ENCODE peak calls at places on chromosomes 4 and X, in five cellular contexts. One of them, this sample, is unnamed.
A peak's percentile ranks its signal among the peaks of the same experiment; 100 is the strongest.

GRCh38 chr4:31458813-31459212 is 738.6 kb downstream of the PCDH7 start:
- DNase-seq in AG04450: no peak
- DNase-seq in spleen: no peak
- DNase-seq in cardiac fibroblast: peak; percentile 64
- DNase-seq in progenitor cell of endocrine pancreas: no peak
- DNase-seq in this sample: no peak

GRCh38 chrX:139932077-139932900 is 564 bp downstream of the ATP11C start:
- DNase-seq in spleen: peak; percentile 92
- DNase-seq in cardiac fibroblast: peak; percentile 29
- DNase-seq in AG04450: no peak
- DNase-seq in progenitor cell of endocrine pancreas: peak; percentile 61
- DNase-seq in this sample: peak; percentile 32

GRCh38 chr4:15035152-15035551 is 32.9 kb downstream of the CPEB2 start:
- DNase-seq in cardiac fibroblast: peak; percentile 49
- DNase-seq in progenitor cell of endocrine pancreas: no peak
- DNase-seq in spleen: no peak
- DNase-seq in AG04450: no peak
- DNase-seq in this sample: no peak

GRCh38 chr4:67091668-67092067 is 453.6 kb downstream of the CENPC start:
- DNase-seq in progenitor cell of endocrine pancreas: no peak
- DNase-seq in cardiac fibroblast: no peak
- DNase-seq in AG04450: no peak
- DNase-seq in spleen: no peak
- DNase-seq in this sample: no peak

GRCh38 chr4:136818811-136819210 is 713.5 kb downstream of the PCDH18 start:
- DNase-seq in spleen: no peak
- DNase-seq in cardiac fibroblast: peak; percentile 36
- DNase-seq in progenitor cell of endocrine pancreas: no peak
- DNase-seq in AG04450: no peak
- DNase-seq in this sample: no peak

GRCh38 chr4:47490550-47490949 is 5.5 kb downstream of the ATP10D start:
- DNase-seq in cardiac fibroblast: peak; percentile 71
- DNase-seq in AG04450: no peak
- DNase-seq in spleen: no peak
- DNase-seq in progenitor cell of endocrine pancreas: no peak
- DNase-seq in this sample: no peak

GRCh38 chr4:1895971-1896657 is 24.9 kb downstream of the NSD2 start:
- DNase-seq in progenitor cell of endocrine pancreas: no peak
- DNase-seq in AG04450: no peak
- DNase-seq in spleen: no peak
- DNase-seq in cardiac fibroblast: no peak
- DNase-seq in this sample: no peak

GRCh38 chrX:12771445-12772069 is 19.7 kb upstream of the PRPS2 start:
- DNase-seq in progenitor cell of endocrine pancreas: peak; percentile 15
- DNase-seq in cardiac fibroblast: peak; percentile 66
- DNase-seq in spleen: peak; percentile 93
- DNase-seq in AG04450: no peak
- DNase-seq in this sample: no peak

GRCh38 chr4:56007154-56007553 is 58.4 kb downstream of the CEP135 start:
- DNase-seq in spleen: no peak
- DNase-seq in progenitor cell of endocrine pancreas: no peak
- DNase-seq in AG04450: no peak
- DNase-seq in cardiac fibroblast: peak; percentile 10
- DNase-seq in this sample: no peak

GRCh38 chr4:115851918-115852766 is 738.7 kb upstream of the NDST4 start:
- DNase-seq in AG04450: no peak
- DNase-seq in spleen: peak; percentile 31
- DNase-seq in progenitor cell of endocrine pancreas: peak; percentile 47
- DNase-seq in cardiac fibroblast: peak; percentile 16
- DNase-seq in this sample: no peak
- TF ChIP-seq CTCF in AG04450: no peak
- TF ChIP-seq CTCF in spleen: peak; percentile 23
- TF ChIP-seq CTCF in progenitor cell of endocrine pancreas: peak; percentile 79
- TF ChIP-seq CTCF in cardiac fibroblast: no peak
- TF ChIP-seq CTCF in this sample: peak; percentile 48

DNA sequence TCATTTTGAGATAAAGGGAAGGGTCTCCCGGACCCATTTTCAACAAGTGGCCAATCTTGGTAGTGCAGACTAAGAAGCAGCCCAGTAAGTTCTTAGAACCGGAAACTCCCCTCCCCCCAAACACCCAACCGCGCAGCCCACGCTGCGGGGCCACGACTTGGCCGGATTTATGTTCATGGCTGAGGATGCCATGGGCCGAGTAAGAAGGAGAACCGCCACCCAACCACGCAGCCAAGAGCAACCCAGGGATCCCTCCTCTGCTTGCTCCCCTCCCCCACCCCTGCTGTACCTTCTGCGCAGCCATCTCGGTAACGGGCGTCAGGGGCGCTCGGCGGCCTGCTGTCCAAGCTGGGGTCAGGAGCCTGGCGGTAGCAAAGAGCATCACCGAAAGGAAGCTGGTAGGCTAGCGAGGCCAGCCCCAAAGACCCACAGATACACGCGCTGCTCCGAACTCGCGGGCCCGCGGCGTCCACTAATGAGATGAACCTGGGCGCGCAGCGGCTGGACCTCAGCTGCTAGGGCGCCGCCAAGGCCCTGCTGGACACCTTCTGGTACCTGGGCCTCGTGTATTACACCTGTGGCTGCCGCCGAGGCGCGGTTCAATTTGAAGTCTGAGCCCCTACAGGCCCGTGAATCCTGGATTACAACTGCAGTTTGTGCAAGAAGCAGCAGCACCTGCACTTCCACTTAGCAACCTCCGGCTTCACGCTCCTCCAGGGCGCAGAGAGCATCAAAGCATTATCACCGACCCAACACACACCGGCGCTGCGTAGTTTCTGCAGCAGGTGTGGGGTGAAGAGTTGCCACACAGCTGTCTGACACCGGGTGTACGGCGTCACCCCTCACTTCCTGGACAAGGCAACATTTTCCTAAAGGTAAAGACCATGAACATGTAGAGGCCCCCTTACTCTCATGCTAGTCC is 63.4 kb downstream of the NUDT10 start:
- DNase-seq in progenitor cell of endocrine pancreas: no peak
- DNase-seq in AG04450: no peak
- DNase-seq in spleen: peak; percentile 81
- DNase-seq in cardiac fibroblast: no peak
- DNase-seq in this sample: no peak
- TF ChIP-seq CTCF in progenitor cell of endocrine pancreas: peak; percentile 6
- TF ChIP-seq CTCF in AG04450: no peak
- TF ChIP-seq CTCF in spleen: peak; percentile 48
- TF ChIP-seq CTCF in cardiac fibroblast: no peak
- TF ChIP-seq CTCF in this sample: peak; percentile 62

GRCh38 chr4:10781805-10782204 is 97.2 kb upstream of the CLNK start:
- DNase-seq in progenitor cell of endocrine pancreas: no peak
- DNase-seq in cardiac fibroblast: no peak
- DNase-seq in AG04450: no peak
- DNase-seq in spleen: no peak
- DNase-seq in this sample: no peak

GRCh38 chr4:10783351-10783750 is 98.8 kb upstream of the CLNK start:
- DNase-seq in spleen: no peak
- DNase-seq in progenitor cell of endocrine pancreas: no peak
- DNase-seq in AG04450: peak; percentile 59
- DNase-seq in cardiac fibroblast: peak; percentile 73
- DNase-seq in this sample: no peak

DNA sequence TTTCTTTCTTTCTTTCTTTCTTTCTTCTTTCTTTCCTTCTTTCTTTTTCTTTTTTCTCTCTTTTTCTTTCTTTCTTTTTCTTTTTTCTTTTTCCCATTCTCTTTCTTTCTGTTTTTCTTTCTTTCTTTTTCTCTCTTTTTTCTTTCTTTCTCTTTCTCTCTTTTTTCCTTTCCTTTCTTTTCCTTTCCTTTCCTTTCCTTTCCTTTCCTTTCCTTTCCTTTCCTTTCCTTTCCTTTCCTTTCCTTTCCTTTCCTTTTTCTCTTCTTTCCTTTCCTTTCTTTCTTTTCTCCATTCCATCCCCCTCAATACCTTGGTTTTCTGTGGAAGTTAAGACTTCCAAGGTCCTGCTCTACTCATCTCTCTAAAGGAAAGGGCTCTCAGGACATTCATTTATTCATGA is 102.8 kb upstream of the CLNK start:
- DNase-seq in AG04450: no peak
- DNase-seq in spleen: no peak
- DNase-seq in progenitor cell of endocrine pancreas: no peak
- DNase-seq in cardiac fibroblast: no peak
- DNase-seq in this sample: no peak
- TF ChIP-seq CTCF in AG04450: no peak
- TF ChIP-seq CTCF in spleen: no peak
- TF ChIP-seq CTCF in progenitor cell of endocrine pancreas: no peak
- TF ChIP-seq CTCF in cardiac fibroblast: no peak
- TF ChIP-seq CTCF in this sample: no peak

DNA sequence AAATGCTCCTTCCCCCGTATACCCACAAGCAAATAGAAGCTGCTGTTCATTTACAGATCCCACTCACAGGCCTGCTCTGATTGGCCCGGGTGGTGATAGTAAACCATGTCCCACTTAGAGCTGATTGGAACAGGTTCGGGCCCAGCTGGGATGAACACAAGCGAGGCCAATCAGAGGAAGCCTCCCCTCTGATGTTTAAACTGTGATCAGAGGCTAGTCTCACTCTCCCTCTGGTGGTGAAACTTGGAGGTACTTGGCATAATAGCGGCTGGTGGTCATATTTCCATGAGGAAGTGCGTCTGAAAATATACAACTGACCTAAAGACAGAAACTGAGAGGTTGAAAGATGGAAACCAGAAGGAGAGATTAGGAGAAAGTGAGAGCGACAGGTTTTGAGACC is 51.5 kb upstream of the TRPC3 start:
- DNase-seq in progenitor cell of endocrine pancreas: no peak
- DNase-seq in spleen: no peak
- DNase-seq in AG04450: no peak
- DNase-seq in cardiac fibroblast: peak; percentile 46
- DNase-seq in this sample: no peak
- TF ChIP-seq CTCF in progenitor cell of endocrine pancreas: peak; percentile 54
- TF ChIP-seq CTCF in spleen: peak; percentile 61
- TF ChIP-seq CTCF in AG04450: peak; percentile 30
- TF ChIP-seq CTCF in cardiac fibroblast: peak; percentile 48
- TF ChIP-seq CTCF in this sample: peak; percentile 58

GRCh38 chrX:119419146-119419545 is 20.0 kb downstream of the SLC25A43 start:
- DNase-seq in cardiac fibroblast: no peak
- DNase-seq in spleen: no peak
- DNase-seq in AG04450: no peak
- DNase-seq in progenitor cell of endocrine pancreas: no peak
- DNase-seq in this sample: no peak

GRCh38 chrX:119419898-119420297 is 20.8 kb downstream of the SLC25A43 start:
- DNase-seq in spleen: no peak
- DNase-seq in progenitor cell of endocrine pancreas: no peak
- DNase-seq in AG04450: no peak
- DNase-seq in cardiac fibroblast: no peak
- DNase-seq in this sample: no peak

GRCh38 chrX:119417376-119417775 is 18.2 kb downstream of the SLC25A43 start:
- DNase-seq in AG04450: no peak
- DNase-seq in progenitor cell of endocrine pancreas: no peak
- DNase-seq in cardiac fibroblast: no peak
- DNase-seq in spleen: no peak
- DNase-seq in this sample: no peak

GRCh38 chrX:119421306-119421705 is 22.2 kb downstream of the SLC25A43 start:
- DNase-seq in cardiac fibroblast: no peak
- DNase-seq in progenitor cell of endocrine pancreas: no peak
- DNase-seq in AG04450: no peak
- DNase-seq in spleen: no peak
- DNase-seq in this sample: no peak

GRCh38 chrX:119417842-119418241 is 18.7 kb downstream of the SLC25A43 start:
- DNase-seq in AG04450: no peak
- DNase-seq in cardiac fibroblast: peak; percentile 3
- DNase-seq in spleen: no peak
- DNase-seq in progenitor cell of endocrine pancreas: no peak
- DNase-seq in this sample: no peak
- TF ChIP-seq CTCF in AG04450: peak; percentile 8
- TF ChIP-seq CTCF in cardiac fibroblast: no peak
- TF ChIP-seq CTCF in spleen: no peak
- TF ChIP-seq CTCF in progenitor cell of endocrine pancreas: no peak
- TF ChIP-seq CTCF in this sample: no peak

GRCh38 chr4:40514409-40515025 is 115.1 kb downstream of the RBM47 start:
- DNase-seq in progenitor cell of endocrine pancreas: no peak
- DNase-seq in cardiac fibroblast: no peak
- DNase-seq in spleen: no peak
- DNase-seq in AG04450: no peak
- DNase-seq in this sample: no peak
- TF ChIP-seq CTCF in progenitor cell of endocrine pancreas: no peak
- TF ChIP-seq CTCF in cardiac fibroblast: no peak
- TF ChIP-seq CTCF in spleen: no peak
- TF ChIP-seq CTCF in AG04450: no peak
- TF ChIP-seq CTCF in this sample: no peak